ENCODE peak calls at places on chromosomes 6 and 20, in four cellular contexts. F, D, U and E are unnamed samples.
A peak's percentile ranks its signal among the peaks of the same experiment; 100 is the strongest.

GRCh38 chr20:35918021-35918420 is 36.3 kb downstream of the SCAND1 start:
- DNase-seq in D (no peak), F (no peak), U (no peak), E (no peak)

GRCh38 chr6:15577550-15578171 is 85.2 kb downstream of the DTNBP1 start:
- DNase-seq in F (no peak), D (no peak), U (peak; percentile 11), E (no peak)

GRCh38 chr6:4055420-4056041 is 23.4 kb downstream of the FAM217A start:
- DNase-seq in U (peak; percentile 75), F (no peak), D (no peak), E (no peak)

GRCh38 chr6:148969679-148970078 is 222.8 kb downstream of the UST start:
- DNase-seq in D (no peak), F (peak; percentile 70), U (no peak), E (no peak)

GRCh38 chr20:47773381-47773786 is 11.9 kb downstream of the SULF2 start:
- DNase-seq in F (no peak), D (no peak), U (peak; percentile 73), E (no peak)

GRCh38 chr20:33651562-33652048 is 10.5 kb upstream of the C20orf144 start:
- DNase-seq in D (no peak), F (no peak), U (peak; percentile 53), E (no peak)

GRCh38 chr6:154928325-154928922 is 66.7 kb upstream of the TIAM2 start:
- DNase-seq in U (peak; percentile 87), F (no peak), D (peak; percentile 33), E (peak; percentile 26)

GRCh38 chr6:153129873-153130514 is 1.1 kb downstream of the RGS17 start:
- DNase-seq in F (no peak), U (peak; percentile 65), D (no peak), E (no peak)

GRCh38 chr20:13009682-13010406 is 1.1 kb downstream of the SPTLC3 start:
- DNase-seq in U (peak; percentile 96), F (no peak), D (no peak), E (no peak)

GRCh38 chr6:74931567-74931966 is 274.3 kb downstream of the COL12A1 start:
- DNase-seq in U (peak; percentile 64), D (no peak), F (no peak), E (no peak)

GRCh38 chr6:144477396-144477795 is 192.3 kb downstream of the UTRN start:
- DNase-seq in F (no peak), U (no peak), D (no peak), E (no peak)

GRCh38 chr6:169839898-169840631 is 88.6 kb downstream of the ERMARD start:
- DNase-seq in F (no peak), U (no peak), D (no peak), E (no peak)

GRCh38 chr6:10633216-10633615 is 61.2 kb downstream of the C6orf52 start:
- DNase-seq in D (no peak), F (no peak), U (peak; percentile 62), E (no peak)

GRCh38 chr6:4320860-4321259 is 185.5 kb upstream of the ECI2 start:
- DNase-seq in F (no peak), D (no peak), U (peak; percentile 75), E (no peak)

GRCh38 chr6:137848672-137849071 is 18.4 kb upstream of the TNFAIP3 start:
- DNase-seq in U (peak; percentile 42), D (no peak), F (no peak), E (no peak)

GRCh38 chr6:8674088-8674487 is 238.7 kb upstream of the SLC35B3 start:
- DNase-seq in D (no peak), U (no peak), F (no peak), E (no peak)